ENCODE peak calls at places on chromosomes 16 and 17, in six cellular contexts. N is cardiac muscle cell, J is pancreas, E is upper lobe of right lung, A is neural progenitor cell, V is PC-9. S is an unnamed sample.

GRCh38 chr16:85733155-85733838 is 17.6 kb downstream of the C16orf74 start:
- DNase-seq in V (no peak), E (no peak), N (peak; percentile 48), A (no peak), J (no peak), S (no peak)

GRCh38 chr16:81035975-81036750 is 521 bp downstream of the ATMIN start:
- DNase-seq in E (peak; percentile 77), V (peak; percentile 18), N (peak; percentile 24), J (peak; percentile 29), A (peak; percentile 70), S (peak; percentile 30)

GRCh38 chr16:19323596-19323995 is 38.1 kb downstream of the CLEC19A start:
- DNase-seq in J (no peak), E (no peak), V (no peak), N (no peak), A (no peak), S (no peak)

GRCh38 chr16:11639925-11640899 is 28.0 kb upstream of the SNN start:
- DNase-seq in J (peak; percentile 72), N (peak; percentile 98), E (peak; percentile 88), V (peak; percentile 92), A (peak; percentile 45), S (peak; percentile 92)

GRCh38 chr16:48126801-48127644 is 28.8 kb downstream of the ABCC12 start:
- DNase-seq in V (peak; percentile 68), E (peak; percentile 85), A (no peak), N (peak; percentile 98), J (peak; percentile 55), S (peak; percentile 64)

GRCh38 chr16:88959022-88959421 is 18.0 kb downstream of the CBFA2T3 start:
- DNase-seq in A (no peak), V (no peak), E (no peak), N (no peak), J (no peak), S (no peak)

GRCh38 chr17:9221231-9222180 is 200.2 kb downstream of the NTN1 start:
- DNase-seq in A (peak; percentile 44), V (no peak), E (no peak), N (no peak), J (no peak), S (no peak)

GRCh38 chr17:73770115-73770848 is 126.0 kb upstream of the SDK2 start:
- DNase-seq in A (no peak), N (peak; percentile 89), J (peak; percentile 80), V (no peak), E (peak; percentile 69), S (peak; percentile 82)

GRCh38 chr16:54589326-54589725 is 302.7 kb upstream of the IRX3 start:
- DNase-seq in A (peak; percentile 24), J (no peak), N (no peak), V (no peak), E (no peak), S (no peak)

GRCh38 chr17:7045492-7046126 is 1.7 kb upstream of the SLC16A11 start:
- DNase-seq in J (peak; percentile 46), E (no peak), A (peak; percentile 76), N (peak; percentile 89), V (no peak), S (peak; percentile 33)

GRCh38 chr17:6508519-6509294 is 47.6 kb downstream of the PITPNM3 start:
- DNase-seq in V (no peak), E (peak; percentile 37), A (no peak), N (no peak), J (no peak), S (no peak)

GRCh38 chr16:59865071-59865671 is 1131.1 kb upstream of the GOT2 start:
- DNase-seq in V (no peak), J (no peak), N (no peak), A (no peak), E (no peak), S (no peak)

GRCh38 chr17:82915697-82916027 is 75.8 kb upstream of the ZNF750 start:
- DNase-seq in N (no peak), A (no peak), V (no peak), J (no peak), E (no peak), S (no peak)

GRCh38 chr17:1203111-1203966 is 23.6 kb upstream of the ABR start:
- DNase-seq in N (peak; percentile 61), J (peak; percentile 30), A (peak; percentile 94), V (peak; percentile 55), E (peak; percentile 86), S (peak; percentile 93)

GRCh38 chr16:84884311-84885023 is 64.7 kb downstream of the CRISPLD2 start:
- DNase-seq in A (peak; percentile 33), E (no peak), V (peak; percentile 85), J (no peak), N (no peak), S (no peak)

GRCh38 chr16:28596840-28597691 is at the start of gene SULT1A2:
- DNase-seq in N (peak; percentile 56), J (peak; percentile 72), V (peak; percentile 99), E (peak; percentile 89), A (peak; percentile 30), S (peak; percentile 30)

GRCh38 chr16:57694556-57695377 is at the start of gene DRC7:
- DNase-seq in E (no peak), V (peak; percentile 29), N (peak; percentile 72), J (peak; percentile 83), A (peak; percentile 90), S (peak; percentile 65)

GRCh38 chr16:85448557-85449194 is 164.4 kb upstream of the GSE1 start:
- DNase-seq in E (peak; percentile 78), J (peak; percentile 88), A (no peak), N (no peak), V (no peak), S (no peak)

GRCh38 chr17:38415250-38416194 is 12.7 kb upstream of the ARHGAP23 start:
- DNase-seq in V (peak; percentile 47), A (peak; percentile 61), J (no peak), N (peak; percentile 75), E (peak; percentile 86), S (peak; percentile 34)
- TF ChIP-seq CTCF in V (no peak), A (no peak), J (no peak), N (no peak), E (no peak), S (no peak)

GRCh38 chr16:87361916-87362619 is 21.5 kb downstream of the FBXO31 start:
- DNase-seq in N (no peak), E (no peak), V (no peak), J (no peak), A (no peak), S (no peak)
- H3K27ac ChIP-seq in N (no peak overlapping the region), E (no peak overlapping the region), V (no peak overlapping the region), J (no peak overlapping the region), A (no peak overlapping the region), S (no peak overlapping the region)

DNA sequence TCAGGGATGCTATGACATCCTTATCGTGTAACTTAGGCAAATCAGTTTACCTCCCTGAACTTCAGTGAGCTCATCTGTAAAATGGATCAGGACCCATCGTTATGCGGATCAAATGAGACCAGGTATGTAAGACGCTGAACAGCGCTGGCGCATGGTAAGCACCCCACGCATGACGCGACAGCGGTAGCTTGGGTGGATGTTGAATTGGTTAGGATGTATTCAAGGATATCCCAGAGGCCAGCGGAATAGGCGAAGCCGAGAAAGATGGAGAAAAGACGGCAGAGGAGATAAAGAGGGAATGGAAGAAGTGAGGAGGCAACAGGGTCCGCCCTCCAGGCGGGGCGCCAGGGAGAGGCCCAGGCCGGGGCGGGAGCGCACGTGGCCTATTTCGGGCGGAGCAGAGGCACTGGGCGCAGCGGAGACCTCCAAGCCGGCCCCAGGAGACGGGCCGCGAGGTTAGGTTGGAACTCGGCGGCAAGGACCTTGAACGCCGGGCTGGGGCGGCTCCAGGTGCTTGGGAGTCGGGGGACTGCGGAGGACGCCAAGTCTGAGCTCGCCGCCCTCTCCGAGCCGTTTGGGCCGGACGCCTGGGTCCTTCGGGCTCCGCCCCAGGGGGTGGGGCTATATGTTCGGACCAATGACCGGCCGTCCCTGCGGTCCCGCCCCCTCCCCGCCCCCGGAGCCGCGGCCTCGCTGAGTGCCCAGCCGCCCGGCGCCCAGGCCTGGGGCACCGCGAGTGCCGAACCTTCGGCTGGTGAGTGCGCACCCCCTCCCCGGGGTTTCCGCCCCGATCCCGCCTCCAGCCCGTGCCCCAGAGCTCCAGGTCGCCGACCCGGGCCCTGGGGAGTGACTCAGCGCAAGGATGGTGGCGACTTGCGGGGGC is at the start of gene ZNF771:
- DNase-seq in E (peak; percentile 97), N (peak; percentile 92), V (peak; percentile 96), A (peak; percentile 95), J (peak; percentile 92), S (peak; percentile 86)
- TF ChIP-seq CTCF in E (peak; percentile 19), N (no peak), V (no peak), A (no peak), J (no peak), S (no peak)

GRCh38 chr16:75147968-75148310 is 385 bp upstream of the ZFP1 start:
- DNase-seq in N (no peak), A (no peak), V (no peak), E (no peak), J (no peak), S (no peak)
- H3K27ac ChIP-seq in N (peak overlapping the region; percentile 93), A (no peak overlapping the region), V (no peak overlapping the region), E (peak overlapping the region; percentile 95), J (no peak overlapping the region), S (peak overlapping the region; percentile 94)

GRCh38 chr17:14301279-14301760 is 439 bp downstream of the HS3ST3B1 start:
- DNase-seq in N (no peak), V (no peak), A (peak; percentile 66), E (no peak), J (no peak), S (no peak)
- TF ChIP-seq CTCF in N (no peak), V (no peak), A (peak; percentile 39), E (peak; percentile 16), J (no peak), S (peak; percentile 38)

GRCh38 chr17:75557852-75558665 is 29.5 kb upstream of the MYO15B start:
- DNase-seq in N (no peak), E (no peak), V (no peak), A (no peak), J (no peak), S (no peak)
- H3K27ac ChIP-seq in N (peak overlapping the region; percentile 43), E (no peak overlapping the region), V (peak overlapping the region; percentile 39), A (no peak overlapping the region), J (peak overlapping the region; percentile 93), S (peak overlapping the region; percentile 25)

DNA sequence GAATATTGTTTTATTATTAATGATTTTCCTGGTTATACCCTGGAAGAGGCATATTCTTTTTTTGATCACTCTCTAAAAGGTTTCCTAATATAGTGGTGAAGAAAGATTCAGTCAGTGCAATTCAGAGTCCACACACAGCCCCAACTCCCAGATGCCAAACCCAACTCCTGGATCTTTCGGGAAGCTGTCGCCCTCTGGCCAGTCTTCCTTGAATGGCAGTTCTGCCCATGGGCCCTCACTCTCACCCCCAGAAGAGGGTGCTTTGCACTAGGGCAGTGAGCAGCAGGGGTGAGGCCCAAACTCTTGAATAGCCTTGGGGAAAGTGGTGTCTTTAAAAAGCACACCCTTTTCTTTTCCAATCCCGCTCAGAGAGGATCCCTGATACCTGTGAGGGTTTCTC is 11.0 kb downstream of the KRT32 start:
- DNase-seq in V (peak; percentile 16), E (no peak), N (no peak), A (peak; percentile 32), J (no peak), S (no peak)
- TF ChIP-seq CTCF in V (peak; percentile 26), E (no peak), N (peak; percentile 16), A (peak; percentile 40), J (no peak), S (no peak)

S was measured in RWPE1.